ENCODE peak calls at places on chromosomes 2 and 18, in six cellular contexts. W is ovary, U is astrocyte, Y is mammary epithelial cell, P is K562, M is heart left ventricle. K is an unnamed sample.

GRCh38 chr18:79465392-79465991 is 69.8 kb downstream of the NFATC1 start:
- DNase-seq in W (no peak), Y (no peak), U (no peak), M (no peak), P (no peak), K (peak; percentile 53)

GRCh38 chr2:238117199-238118154 is 17.3 kb downstream of the ESPNL start:
- DNase-seq in P (no peak), W (no peak), U (no peak), M (peak; percentile 11), Y (peak; percentile 63), K (peak; percentile 58)

GRCh38 chr2:216694201-216694825 is 1.0 kb downstream of the IGFBP5 start:
- DNase-seq in P (no peak), W (peak; percentile 62), Y (peak; percentile 26), U (peak; percentile 38), M (peak; percentile 82), K (no peak)

GRCh38 chr2:109378682-109379081 is 235.1 kb downstream of the SEPTIN10 start:
- DNase-seq in P (no peak), U (no peak), M (no peak), W (no peak), Y (no peak), K (no peak)

GRCh38 chr2:200756618-200757321 is 54.9 kb upstream of the BZW1 start:
- DNase-seq in W (no peak), U (peak; percentile 88), Y (peak; percentile 93), P (peak; percentile 19), M (no peak), K (peak; percentile 84)

GRCh38 chr18:49690307-49690706 is 123.0 kb downstream of the ACAA2 start:
- DNase-seq in P (no peak), U (peak; percentile 99), Y (peak; percentile 99), M (no peak), W (no peak), K (no peak)

GRCh38 chr18:30280861-30281470 is 761.6 kb downstream of the DSC3 start:
- DNase-seq in M (no peak), Y (peak; percentile 53), P (peak; percentile 65), W (no peak), U (peak; percentile 21), K (peak; percentile 81)

GRCh38 chr2:237154050-237154638 is 68.5 kb downstream of the COPS8 start:
- DNase-seq in M (peak; percentile 45), Y (peak; percentile 37), P (peak; percentile 50), W (peak; percentile 49), U (peak; percentile 52), K (peak; percentile 21)

GRCh38 chr2:188303363-188304031 is 11.8 kb downstream of the GULP1 start:
- DNase-seq in U (peak; percentile 81), Y (peak; percentile 49), W (no peak), M (no peak), P (no peak), K (peak; percentile 71)

GRCh38 chr18:23099621-23100020 is 35.7 kb upstream of the CABLES1 start:
- DNase-seq in Y (peak; percentile 25), P (no peak), W (no peak), M (no peak), U (no peak), K (peak; percentile 20)

GRCh38 chr2:234368861-234369261 is 128.0 kb downstream of the ARL4C start:
- DNase-seq in W (no peak), Y (peak; percentile 82), U (peak; percentile 23), P (no peak), M (no peak), K (no peak)

GRCh38 chr18:73120626-73121025 is 252.8 kb upstream of the NETO1 start:
- DNase-seq in P (no peak), Y (no peak), W (no peak), M (no peak), U (no peak), K (no peak)
- H3K27ac ChIP-seq in P (no peak overlapping the region), Y (no peak overlapping the region), W (no peak overlapping the region), M (no peak overlapping the region), U (no peak overlapping the region), K (no peak overlapping the region)

DNA sequence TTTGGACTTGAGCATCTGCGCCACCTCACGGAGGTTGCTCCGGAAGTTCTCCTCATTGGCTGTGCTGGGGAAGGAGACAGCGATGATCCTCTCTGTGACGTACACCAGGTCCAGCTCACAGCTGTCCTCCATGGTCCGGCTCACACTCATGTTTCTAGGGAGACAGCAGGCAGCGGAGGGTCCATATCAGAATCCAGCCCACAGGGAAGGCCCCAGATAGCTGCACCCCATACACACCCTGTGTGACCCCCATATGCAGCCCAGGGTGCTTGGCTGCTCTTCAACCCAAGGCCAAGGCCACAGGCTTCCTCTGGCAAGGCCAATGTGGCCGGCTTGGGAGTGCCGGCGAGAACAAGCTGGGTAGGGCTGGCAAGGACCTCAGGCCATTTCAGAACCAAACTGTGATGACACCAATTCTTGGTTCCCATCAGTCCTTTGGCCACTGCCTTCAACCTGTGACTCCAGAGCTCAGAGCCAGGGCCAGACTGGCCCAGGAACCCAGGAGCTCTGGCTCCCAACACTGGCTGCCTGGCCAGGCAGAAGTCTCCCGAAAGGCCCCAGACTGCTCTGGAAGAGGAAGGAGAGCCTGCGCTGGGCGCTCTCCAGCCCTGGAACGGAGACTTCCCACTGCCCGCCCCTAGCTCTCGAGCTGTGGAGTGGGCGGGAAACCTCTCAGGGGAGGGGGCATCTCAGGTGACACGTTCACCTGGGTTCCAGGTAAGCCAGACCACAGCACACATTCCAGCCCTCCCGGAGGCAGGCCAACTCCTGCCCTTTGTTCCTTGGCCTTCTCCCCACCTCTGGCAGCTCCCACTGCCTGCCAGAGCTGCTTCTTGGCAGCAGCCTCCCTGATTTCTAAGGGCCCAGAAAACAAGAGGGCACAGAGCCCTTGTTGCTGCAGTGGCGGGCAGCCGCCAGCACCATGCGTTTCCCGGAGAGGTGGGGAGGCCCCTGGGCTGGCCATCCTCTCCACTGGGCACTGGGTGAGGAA is 104.7 kb downstream of the TNS1 start:
- DNase-seq in P (no peak), W (peak; percentile 45), M (peak; percentile 78), Y (no peak), U (no peak), K (no peak)
- H3K27ac ChIP-seq in P (no peak overlapping the region), W (peak overlapping the region; percentile 74), M (peak overlapping the region; percentile 93), Y (no peak overlapping the region), U (no peak overlapping the region), K (no peak overlapping the region)

GRCh38 chr2:137654046-137654445 is 310.2 kb upstream of the HNMT start:
- DNase-seq in P (no peak), U (no peak), M (no peak), Y (no peak), W (no peak), K (no peak)
- H3K27ac ChIP-seq in P (no peak overlapping the region), U (no peak overlapping the region), M (no peak overlapping the region), Y (no peak overlapping the region), W (no peak overlapping the region), K (no peak overlapping the region)

DNA sequence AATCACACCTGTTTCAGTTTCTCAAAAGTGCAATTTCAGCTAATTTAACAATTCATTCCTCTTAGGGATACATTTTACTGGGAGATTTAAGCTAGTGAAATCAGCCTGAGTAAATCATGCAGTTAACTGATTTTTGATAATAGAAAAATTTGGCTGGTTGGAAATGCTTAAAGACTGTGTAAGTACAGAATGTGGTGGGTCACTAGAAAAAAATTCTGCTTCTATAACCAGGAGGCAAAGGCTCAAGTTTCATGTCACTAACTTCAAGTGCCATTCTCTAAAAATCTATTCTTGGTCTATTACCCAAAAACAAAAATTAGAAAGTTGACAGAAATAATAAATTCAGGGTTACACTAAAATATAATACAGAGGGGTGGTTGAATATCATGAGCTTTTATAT is 271.3 kb downstream of the CCDC178 start:
- DNase-seq in M (no peak), U (no peak), Y (no peak), P (no peak), W (no peak), K (no peak)
- H3K27ac ChIP-seq in M (no peak overlapping the region), U (no peak overlapping the region), Y (no peak overlapping the region), P (no peak overlapping the region), W (no peak overlapping the region), K (no peak overlapping the region)

DNA sequence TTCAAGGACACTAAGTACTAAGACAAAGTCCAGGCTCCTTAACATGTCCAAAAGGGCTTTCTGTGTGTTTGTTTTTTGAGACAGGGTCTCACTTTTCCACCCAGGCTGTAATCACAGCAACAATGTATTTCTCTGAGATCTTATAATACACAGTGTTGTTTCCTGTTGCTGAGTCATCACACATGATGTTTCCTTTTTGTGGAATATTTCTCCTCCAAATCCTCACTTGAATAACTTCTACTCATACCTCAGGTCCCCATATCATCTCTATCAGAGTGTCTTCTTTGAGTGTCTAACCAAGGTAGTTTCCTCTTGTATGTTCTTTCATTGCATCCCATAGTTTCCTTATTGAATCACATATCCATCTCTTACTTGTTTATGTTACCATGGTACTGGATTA is 632.0 kb upstream of the PIK3C3 start:
- DNase-seq in U (peak; percentile 16), M (no peak), Y (peak; percentile 37), P (no peak), W (no peak), K (no peak)
- H3K27ac ChIP-seq in U (no peak overlapping the region), M (no peak overlapping the region), Y (peak overlapping the region; percentile 85), P (no peak overlapping the region), W (no peak overlapping the region), K (no peak overlapping the region)

DNA sequence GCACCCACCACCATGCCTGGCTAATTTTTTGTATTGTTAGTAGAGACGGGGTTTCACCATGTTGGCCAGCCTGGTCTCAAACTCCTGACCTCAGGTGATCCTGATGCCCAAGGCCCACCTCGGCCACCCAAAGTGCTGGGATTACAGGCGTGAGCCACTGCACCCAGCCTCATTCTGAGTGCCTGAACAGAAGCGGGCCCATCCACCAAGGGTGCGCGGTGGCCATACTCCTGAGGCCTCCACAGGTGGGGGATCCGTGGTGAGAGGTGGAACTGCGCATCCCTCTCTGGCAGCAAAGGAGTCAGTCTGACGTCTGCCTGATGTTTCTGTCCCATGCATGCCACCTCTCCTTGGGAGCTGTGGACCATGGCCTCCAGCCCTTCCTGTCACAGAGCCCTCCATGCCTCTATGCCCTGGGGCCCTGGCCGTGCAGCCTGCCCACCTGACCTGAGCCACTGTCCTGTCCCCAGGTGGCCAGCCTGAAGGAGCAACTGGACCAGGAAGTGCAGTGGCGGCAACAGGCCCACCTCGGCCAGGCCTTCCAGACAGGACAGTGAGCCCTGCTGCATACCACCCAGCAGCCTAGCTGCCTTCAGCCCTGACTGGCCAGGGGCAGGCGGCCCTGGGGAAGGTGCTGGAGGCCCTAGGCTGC is 7.6 kb upstream of the SNED1 start:
- DNase-seq in Y (no peak), P (no peak), W (peak; percentile 17), U (no peak), M (peak; percentile 34), K (no peak)
- H3K27ac ChIP-seq in Y (no peak overlapping the region), P (no peak overlapping the region), W (no peak overlapping the region), U (no peak overlapping the region), M (no peak overlapping the region), K (no peak overlapping the region)

GRCh38 chr2:55102056-55102812 is 52.0 kb upstream of the RTN4 start:
- DNase-seq in M (no peak), U (peak; percentile 85), Y (no peak), P (no peak), W (no peak), K (no peak)
- H3K27ac ChIP-seq in M (peak overlapping the region; percentile 42), U (peak overlapping the region; percentile 86), Y (no peak overlapping the region), P (no peak overlapping the region), W (no peak overlapping the region), K (no peak overlapping the region)

GRCh38 chr2:23698116-23698732 is 228.7 kb downstream of the ATAD2B start:
- DNase-seq in Y (no peak), W (no peak), P (no peak), M (no peak), U (no peak), K (no peak)

GRCh38 chr2:23697256-23697655 is 229.7 kb downstream of the ATAD2B start:
- DNase-seq in U (no peak), Y (no peak), P (no peak), M (no peak), W (no peak), K (no peak)

GRCh38 chr2:23697676-23698075 is 229.2 kb downstream of the ATAD2B start:
- DNase-seq in U (peak; percentile 80), W (no peak), Y (no peak), M (no peak), P (no peak), K (no peak)

GRCh38 chr2:23699526-23699925 is 227.4 kb downstream of the ATAD2B start:
- DNase-seq in P (no peak), U (no peak), M (no peak), W (no peak), Y (no peak), K (no peak)

GRCh38 chr2:23698733-23699391 is 228.1 kb downstream of the ATAD2B start:
- DNase-seq in P (no peak), W (no peak), M (no peak), U (peak; percentile 62), Y (no peak), K (no peak)
- H3K27ac ChIP-seq in P (no peak overlapping the region), W (no peak overlapping the region), M (no peak overlapping the region), U (no peak overlapping the region), Y (no peak overlapping the region), K (no peak overlapping the region)